ENCODE peak calls at places on chromosome 10, in seven cellular contexts. Y, U, T, W, S, P and C are unnamed samples.

GRCh38 chr10:80460399-80461207 is 6.5 kb downstream of the TSPAN14 start:
- DNase-seq in Y (no peak), U (peak), T (no peak), W (no peak), S (no peak), P (no peak), C (peak)

GRCh38 chr10:44245601-44245938 is 139.3 kb downstream of the CXCL12 start:
- DNase-seq in Y (no peak), U (no peak), T (no peak), W (no peak), S (no peak), P (no peak), C (no peak)

GRCh38 chr10:9302142-9302746 is 1247.8 kb downstream of the GATA3 start:
- DNase-seq in Y (no peak), U (no peak), T (no peak), W (peak), S (no peak), P (no peak), C (peak)

GRCh38 chr10:63935705-63936104 is 414.5 kb downstream of the REEP3 start:
- DNase-seq in Y (no peak), U (no peak), T (no peak), W (peak), S (no peak), P (no peak), C (no peak)

GRCh38 chr10:87675396-87676376 is 16.0 kb downstream of the PAPSS2 start:
- DNase-seq in Y (no peak), U (no peak), T (no peak), W (no peak), S (no peak), P (no peak), C (peak)

GRCh38 chr10:97119058-97119832 is 66.5 kb downstream of the SLIT1 start:
- DNase-seq in Y (no peak), U (no peak), T (no peak), W (no peak), S (no peak), P (no peak), C (no peak)

GRCh38 chr10:101273736-101274135 is 44.5 kb upstream of the LBX1 start:
- DNase-seq in Y (no peak), U (no peak), T (no peak), W (no peak), S (no peak), P (no peak), C (no peak)

GRCh38 chr10:6200588-6201510 is 1.9 kb upstream of the PFKFB3 start:
- DNase-seq in Y (no peak), U (peak), T (peak), W (no peak), S (no peak), P (peak), C (no peak)

GRCh38 chr10:122637371-122637770 is 62.3 kb downstream of the C10orf120 start:
- DNase-seq in Y (no peak), U (no peak), T (peak), W (no peak), S (no peak), P (peak), C (no peak)

GRCh38 chr10:80464557-80465466 is 10.7 kb downstream of the TSPAN14 start:
- DNase-seq in Y (no peak), U (no peak), T (peak), W (no peak), S (peak), P (no peak), C (no peak)

GRCh38 chr10:117896517-117896916 is 150.2 kb downstream of the RAB11FIP2 start:
- DNase-seq in Y (no peak), U (no peak), T (no peak), W (no peak), S (no peak), P (no peak), C (no peak)

GRCh38 chr10:79396587-79396986 is 48.8 kb downstream of the ZCCHC24 start:
- DNase-seq in Y (no peak), U (no peak), T (no peak), W (no peak), S (no peak), P (no peak), C (no peak)

GRCh38 chr10:14358886-14359573 is 28.3 kb upstream of the FRMD4A start:
- DNase-seq in Y (no peak), U (no peak), T (no peak), W (no peak), S (no peak), P (no peak), C (peak)

GRCh38 chr10:108956149-108956548 is 967.2 kb downstream of the XPNPEP1 start:
- DNase-seq in Y (no peak), U (no peak), T (no peak), W (no peak), S (no peak), P (no peak), C (no peak)

GRCh38 chr10:127919418-127920191 is 12.7 kb downstream of the PTPRE start:
- DNase-seq in Y (no peak), U (peak), T (no peak), W (no peak), S (no peak), P (no peak), C (no peak)

GRCh38 chr10:17787087-17787942 is 21.8 kb upstream of the MRC1 start:
- DNase-seq in Y (no peak), U (no peak), T (no peak), W (no peak), S (no peak), P (no peak), C (peak)

GRCh38 chr10:49474901-49475300 is 64.0 kb downstream of the ERCC6 start:
- DNase-seq in Y (no peak), U (no peak), T (no peak), W (no peak), S (no peak), P (no peak), C (peak)

GRCh38 chr10:103451091-103451801 is 924 bp downstream of the CALHM2 start:
- DNase-seq in Y (peak), U (peak), T (peak), W (peak), S (peak), P (peak), C (no peak)

GRCh38 chr10:101879456-101880189 is 36.0 kb upstream of the KCNIP2 start:
- DNase-seq in Y (no peak), U (no peak), T (no peak), W (no peak), S (no peak), P (no peak), C (no peak)

GRCh38 chr10:6781133-6781770 is 201.2 kb upstream of the PRKCQ start:
- DNase-seq in Y (no peak), U (no peak), T (no peak), W (no peak), S (no peak), P (no peak), C (no peak)

GRCh38 chr10:14530465-14530864 is 199.7 kb upstream of the FRMD4A start:
- DNase-seq in Y (no peak), U (no peak), T (no peak), W (no peak), S (no peak), P (no peak), C (no peak)

GRCh38 chr10:59965899-59966650 is 59.7 kb upstream of the CCDC6 start:
- DNase-seq in Y (no peak), U (no peak), T (no peak), W (no peak), S (no peak), P (no peak), C (no peak)

GRCh38 chr10:35480150-35480549 is 125.0 kb upstream of the GJD4 start:
- DNase-seq in Y (no peak), U (no peak), T (no peak), W (no peak), S (no peak), P (no peak), C (no peak)

GRCh38 chr10:36759111-36759805 is 366.1 kb upstream of the ANKRD30A start:
- DNase-seq in Y (no peak), U (no peak), T (no peak), W (peak), S (no peak), P (no peak), C (no peak)

GRCh38 chr10:26579256-26580063 is 118.0 kb upstream of the PDSS1 start:
- DNase-seq in Y (no peak), U (no peak), T (no peak), W (no peak), S (no peak), P (no peak), C (no peak)

GRCh38 chr10:110010076-110011069 is 2.6 kb downstream of the ADD3 start:
- DNase-seq in Y (peak), U (no peak), T (no peak), W (no peak), S (peak), P (no peak), C (no peak)

GRCh38 chr10:88990528-88991160 is at the start of gene FAS:
- DNase-seq in Y (peak), U (peak), T (peak), W (peak), S (peak), P (peak), C (peak)

GRCh38 chr10:117165557-117166419 is 27.7 kb upstream of the VAX1 start:
- DNase-seq in Y (no peak), U (peak), T (no peak), W (peak), S (no peak), P (peak), C (no peak)

GRCh38 chr10:28985137-28985885 is 303.6 kb upstream of the LYZL1 start:
- DNase-seq in Y (no peak), U (no peak), T (no peak), W (no peak), S (no peak), P (no peak), C (no peak)

GRCh38 chr10:52216852-52217251 is 97.2 kb upstream of the DKK1 start:
- DNase-seq in Y (no peak), U (peak), T (no peak), W (no peak), S (no peak), P (no peak), C (no peak)

GRCh38 chr10:73810735-73811465 is 498 bp downstream of the NDST2 start:
- DNase-seq in Y (peak), U (peak), T (peak), W (peak), S (peak), P (no peak), C (no peak)

GRCh38 chr10:103256613-103257012 is 10.9 kb downstream of the RPEL1 start:
- DNase-seq in Y (no peak), U (no peak), T (no peak), W (no peak), S (no peak), P (no peak), C (no peak)

GRCh38 chr10:31262672-31263071 is 56.3 kb upstream of the ZEB1 start:
- DNase-seq in Y (no peak), U (peak), T (peak), W (no peak), S (no peak), P (no peak), C (no peak)

DNA sequence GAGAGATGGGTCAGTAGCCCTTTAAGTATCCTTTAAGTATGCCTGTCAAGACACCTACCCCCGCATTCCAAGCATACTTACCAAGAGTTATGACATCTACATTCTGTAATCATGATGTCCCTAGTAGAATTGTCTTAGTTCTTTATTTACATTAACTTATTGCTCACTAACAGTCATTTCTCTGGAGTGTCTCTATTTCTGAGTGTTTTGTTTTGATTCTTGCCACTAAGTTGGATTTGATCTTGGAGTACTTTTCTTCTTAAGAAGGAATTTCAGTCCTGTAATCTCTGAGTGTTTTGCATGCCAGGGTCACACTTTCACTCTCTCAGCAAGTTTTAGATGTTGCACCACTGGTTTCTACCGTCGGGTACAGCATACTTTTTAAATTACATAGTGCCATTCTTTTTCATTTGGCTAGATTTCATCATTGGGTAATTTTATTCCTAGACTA is 1053.9 kb downstream of the KCNMA1 start:
- DNase-seq in Y (no peak), U (no peak), T (no peak), W (peak), S (no peak), P (no peak), C (peak)
- H3K27ac ChIP-seq in Y (no peak), U (no peak), T (no peak), W (peak), S (no peak), P (no peak), C (peak)

DNA sequence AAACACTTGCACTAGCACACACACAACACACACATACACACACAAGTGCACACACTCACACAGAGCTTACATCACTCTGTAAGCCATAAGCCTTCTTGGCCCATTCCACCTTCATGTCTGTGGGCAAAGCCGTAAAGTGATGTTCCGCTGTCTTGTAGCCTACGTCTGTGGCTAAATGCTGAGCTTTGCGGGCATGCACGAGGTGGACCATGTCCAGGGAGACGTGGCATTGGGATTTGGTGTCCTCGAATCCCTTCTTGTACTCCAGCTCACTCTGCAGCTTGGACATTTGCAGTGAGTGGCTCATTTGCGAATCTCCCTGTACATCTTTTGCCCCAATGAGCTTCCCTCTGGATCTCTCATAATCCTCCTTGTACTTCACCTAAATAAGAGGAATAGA is 42.0 kb downstream of the NRAP start:
- DNase-seq in Y (no peak), U (no peak), T (no peak), W (no peak), S (no peak), P (no peak), C (no peak)
- H3K27ac ChIP-seq in Y (no peak), U (no peak), T (no peak), W (no peak), S (no peak), P (no peak), C (no peak)

GRCh38 chr10:70575486-70575873 is 27.1 kb downstream of the PRF1 start:
- DNase-seq in Y (no peak), U (no peak), T (no peak), W (no peak), S (no peak), P (no peak), C (no peak)

GRCh38 chr10:70571236-70571635 is 31.3 kb downstream of the PRF1 start:
- DNase-seq in Y (no peak), U (no peak), T (no peak), W (no peak), S (no peak), P (no peak), C (no peak)

GRCh38 chr10:70575874-70576802 is 26.4 kb downstream of the PRF1 start:
- DNase-seq in Y (no peak), U (peak), T (peak), W (no peak), S (peak), P (no peak), C (peak)

GRCh38 chr10:70571636-70572439 is 30.7 kb downstream of the PRF1 start:
- DNase-seq in Y (no peak), U (no peak), T (no peak), W (no peak), S (no peak), P (no peak), C (no peak)

DNA sequence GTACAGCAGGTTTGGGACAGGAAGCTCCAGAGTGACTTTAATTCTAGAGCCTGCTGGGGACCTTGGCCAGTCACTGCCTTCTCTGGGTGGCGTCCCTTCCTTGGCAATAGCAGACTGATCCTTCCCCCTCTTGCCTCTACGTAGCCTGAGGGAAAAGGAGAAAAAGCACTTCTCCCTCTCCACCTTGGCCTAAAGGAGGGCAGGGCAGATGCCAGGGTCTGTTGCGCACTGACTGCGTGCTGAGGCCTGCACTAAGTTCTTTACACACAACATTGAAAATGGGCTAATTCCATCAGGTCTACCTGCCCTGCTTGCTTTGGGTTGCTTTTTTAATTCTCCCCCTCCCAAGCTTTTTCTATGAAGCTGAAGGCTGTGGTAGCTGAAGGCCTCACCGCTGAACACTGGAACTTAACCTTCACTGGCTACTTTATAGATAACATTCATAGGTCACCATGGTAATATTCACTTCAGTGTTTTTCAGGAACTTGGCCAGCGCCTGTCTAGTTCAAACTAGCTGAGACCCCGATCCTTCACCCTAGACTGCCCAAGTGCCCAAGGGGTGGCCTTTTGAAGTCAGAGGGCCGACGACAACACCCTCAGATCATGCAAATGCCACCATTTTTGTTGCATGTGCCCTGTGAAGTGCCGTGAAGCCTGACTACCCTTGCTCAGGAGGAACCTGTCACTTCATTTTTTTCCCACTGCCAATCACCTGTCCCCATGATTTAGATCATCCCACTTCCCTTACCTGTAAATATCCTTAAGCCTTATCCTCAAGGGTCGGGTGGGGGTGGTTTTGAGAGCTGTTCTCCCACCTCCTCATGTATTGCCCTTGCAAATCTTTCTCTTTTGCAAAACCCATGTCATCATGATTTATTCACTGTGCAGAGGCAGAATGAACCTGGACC is 28.7 kb downstream of the PRF1 start:
- DNase-seq in Y (no peak), U (no peak), T (no peak), W (no peak), S (no peak), P (no peak), C (no peak)
- H3K27ac ChIP-seq in Y (no peak), U (no peak), T (no peak), W (no peak), S (peak), P (no peak), C (no peak)

GRCh38 chr10:125707852-125708468 is 11.5 kb upstream of the EDRF1 start:
- DNase-seq in Y (no peak), U (no peak), T (no peak), W (peak), S (no peak), P (no peak), C (no peak)

GRCh38 chr10:125708971-125709503 is 10.5 kb upstream of the EDRF1 start:
- DNase-seq in Y (no peak), U (no peak), T (no peak), W (no peak), S (no peak), P (no peak), C (no peak)

GRCh38 chr10:125711110-125711750 is 8.3 kb upstream of the EDRF1 start:
- DNase-seq in Y (no peak), U (no peak), T (no peak), W (no peak), S (no peak), P (no peak), C (no peak)

GRCh38 chr10:125709553-125710266 is 9.8 kb upstream of the EDRF1 start:
- DNase-seq in Y (no peak), U (no peak), T (no peak), W (no peak), S (no peak), P (no peak), C (no peak)

GRCh38 chr10:125710267-125710563 is 9.3 kb upstream of the EDRF1 start:
- DNase-seq in Y (no peak), U (no peak), T (no peak), W (no peak), S (no peak), P (no peak), C (no peak)
- H3K27ac ChIP-seq in Y (no peak), U (peak), T (no peak), W (no peak), S (no peak), P (peak), C (no peak)

DNA sequence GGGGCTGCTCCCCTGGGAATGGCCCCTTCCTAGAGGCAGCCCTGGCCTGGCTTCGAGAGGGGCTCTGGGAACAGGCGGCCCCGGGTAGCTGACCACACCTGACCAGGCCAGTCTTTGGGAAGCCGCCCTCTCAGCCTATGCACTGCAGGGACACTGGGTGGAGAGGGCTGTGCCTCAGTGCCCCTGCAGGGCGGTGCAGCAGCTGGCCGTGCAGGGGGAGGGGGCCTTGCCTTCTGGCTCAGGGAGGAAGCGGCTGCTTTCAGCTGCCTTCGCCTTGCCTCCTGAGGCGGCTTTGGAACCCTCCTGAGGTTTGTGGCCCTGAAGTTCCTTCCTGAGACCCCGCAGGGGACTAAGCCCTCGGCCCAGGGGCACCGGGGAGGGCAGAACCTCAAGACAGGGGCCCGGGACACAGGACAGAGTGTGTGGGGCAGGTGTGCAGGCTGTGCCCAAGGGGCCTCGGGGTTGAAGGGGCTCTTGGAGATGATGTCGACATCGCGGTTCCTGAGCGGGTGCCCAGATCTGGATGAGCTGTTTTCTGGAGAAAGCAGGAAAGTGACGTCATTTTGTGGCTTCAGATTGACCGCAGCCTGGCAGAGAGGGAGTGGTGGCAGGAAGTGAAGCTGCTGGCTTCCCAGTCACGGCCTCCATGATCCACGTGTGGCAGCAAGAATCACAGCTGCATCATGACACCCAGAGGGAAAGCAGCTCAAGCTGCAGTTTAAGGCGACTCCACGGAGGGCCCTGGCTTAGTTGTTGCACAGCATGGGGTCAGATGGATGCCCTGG is 17.7 kb downstream of the ADAM8 start:
- DNase-seq in Y (peak), U (peak), T (peak), W (peak), S (peak), P (no peak), C (peak)
- H3K27ac ChIP-seq in Y (peak), U (peak), T (peak), W (peak), S (peak), P (peak), C (peak)

GRCh38 chr10:78295242-78295641 is 261.6 kb downstream of the RPS24 start:
- DNase-seq in Y (no peak), U (no peak), T (no peak), W (no peak), S (no peak), P (no peak), C (no peak)
- H3K27ac ChIP-seq in Y (no peak), U (no peak), T (no peak), W (no peak), S (no peak), P (no peak), C (no peak)

GRCh38 chr10:20185116-20185515 is 368.9 kb downstream of the PLXDC2 start:
- DNase-seq in Y (no peak), U (no peak), T (no peak), W (no peak), S (no peak), P (no peak), C (no peak)
- H3K27ac ChIP-seq in Y (no peak), U (no peak), T (no peak), W (no peak), S (no peak), P (no peak), C (no peak)

GRCh38 chr10:132453470-132453861 is 56.5 kb downstream of the PWWP2B start:
- DNase-seq in Y (no peak), U (no peak), T (no peak), W (no peak), S (no peak), P (no peak), C (no peak)
- H3K27ac ChIP-seq in Y (no peak), U (peak), T (no peak), W (peak), S (no peak), P (no peak), C (no peak)